ENCODE peak calls at places on chromosomes 1 and 21, in six cellular contexts. One of them, this sample, is unnamed.

GRCh38 chr1:67580671-67581403 is 104.2 kb upstream of the GADD45A start:
- DNase-seq in IMR-90: no peak
- DNase-seq in mesenchymal stem cell: no peak
- DNase-seq in HCT116: no peak
- DNase-seq in DND-41: no peak
- DNase-seq in MM.1S: no peak
- DNase-seq in this sample: peak; percentile 69

GRCh38 chr1:220526294-220526693 is 1.6 kb upstream of the MARK1 start:
- DNase-seq in IMR-90: no peak
- DNase-seq in mesenchymal stem cell: peak; percentile 9
- DNase-seq in HCT116: no peak
- DNase-seq in DND-41: no peak
- DNase-seq in MM.1S: no peak
- DNase-seq in this sample: peak; percentile 34

GRCh38 chr1:33342041-33342723 is 21.3 kb upstream of the A3GALT2 start:
- DNase-seq in IMR-90: peak; percentile 99
- DNase-seq in mesenchymal stem cell: peak; percentile 98
- DNase-seq in HCT116: no peak
- DNase-seq in DND-41: no peak
- DNase-seq in MM.1S: no peak
- DNase-seq in this sample: peak; percentile 90

GRCh38 chr1:157773723-157774350 is 3.1 kb downstream of the FCRL2 start:
- DNase-seq in IMR-90: no peak
- DNase-seq in mesenchymal stem cell: no peak
- DNase-seq in HCT116: no peak
- DNase-seq in DND-41: peak; percentile 32
- DNase-seq in MM.1S: peak; percentile 81
- DNase-seq in this sample: no peak

GRCh38 chr21:18772876-18773275 is 369.3 kb upstream of the TMPRSS15 start:
- DNase-seq in IMR-90: no peak
- DNase-seq in mesenchymal stem cell: no peak
- DNase-seq in HCT116: no peak
- DNase-seq in DND-41: no peak
- DNase-seq in MM.1S: no peak
- DNase-seq in this sample: no peak

GRCh38 chr1:28374297-28374696 is 4.8 kb downstream of the PHACTR4 start:
- DNase-seq in IMR-90: peak; percentile 82
- DNase-seq in mesenchymal stem cell: no peak
- DNase-seq in HCT116: no peak
- DNase-seq in DND-41: no peak
- DNase-seq in MM.1S: no peak
- DNase-seq in this sample: no peak

GRCh38 chr1:109756848-109757521 is 6.7 kb downstream of the EPS8L3 start:
- DNase-seq in IMR-90: no peak
- DNase-seq in mesenchymal stem cell: no peak
- DNase-seq in HCT116: no peak
- DNase-seq in DND-41: no peak
- DNase-seq in MM.1S: no peak
- DNase-seq in this sample: no peak

GRCh38 chr1:96145486-96145885 is 576.1 kb upstream of the PTBP2 start:
- DNase-seq in IMR-90: no peak
- DNase-seq in mesenchymal stem cell: peak; percentile 2
- DNase-seq in HCT116: no peak
- DNase-seq in DND-41: no peak
- DNase-seq in MM.1S: no peak
- DNase-seq in this sample: no peak

GRCh38 chr1:87330201-87330953 is 1.7 kb downstream of the LMO4 start:
- DNase-seq in IMR-90: peak; percentile 40
- DNase-seq in mesenchymal stem cell: peak; percentile 50
- DNase-seq in HCT116: no peak
- DNase-seq in DND-41: peak; percentile 17
- DNase-seq in MM.1S: peak; percentile 54
- DNase-seq in this sample: no peak

GRCh38 chr21:46081022-46081861 is 16.7 kb upstream of the COL6A2 start:
- DNase-seq in IMR-90: no peak
- DNase-seq in mesenchymal stem cell: no peak
- DNase-seq in HCT116: no peak
- DNase-seq in DND-41: no peak
- DNase-seq in MM.1S: no peak
- DNase-seq in this sample: peak; percentile 35

GRCh38 chr1:216820345-216820744 is 97.1 kb upstream of the ESRRG start:
- DNase-seq in IMR-90: peak; percentile 68
- DNase-seq in mesenchymal stem cell: no peak
- DNase-seq in HCT116: no peak
- DNase-seq in DND-41: no peak
- DNase-seq in MM.1S: no peak
- DNase-seq in this sample: peak; percentile 19

GRCh38 chr1:159229896-159230295 is 25.2 kb downstream of the ACKR1 start:
- DNase-seq in IMR-90: no peak
- DNase-seq in mesenchymal stem cell: no peak
- DNase-seq in HCT116: no peak
- DNase-seq in DND-41: no peak
- DNase-seq in MM.1S: no peak
- DNase-seq in this sample: no peak

GRCh38 chr1:230052018-230052417 is 15.0 kb upstream of the GALNT2 start:
- DNase-seq in IMR-90: no peak
- DNase-seq in mesenchymal stem cell: no peak
- DNase-seq in HCT116: no peak
- DNase-seq in DND-41: no peak
- DNase-seq in MM.1S: no peak
- DNase-seq in this sample: no peak

GRCh38 chr21:34613679-34614442 is 1.1 kb downstream of the RCAN1 start:
- DNase-seq in IMR-90: peak; percentile 7
- DNase-seq in mesenchymal stem cell: peak; percentile 36
- DNase-seq in HCT116: no peak
- DNase-seq in DND-41: no peak
- DNase-seq in MM.1S: no peak
- DNase-seq in this sample: no peak
- H2AFZ ChIP-seq in IMR-90: peak overlapping the region; percentile 99
- H2AFZ ChIP-seq in mesenchymal stem cell: peak overlapping the region; percentile 100
- H2AFZ ChIP-seq in HCT116: no peak overlapping the region
- H2AFZ ChIP-seq in DND-41: peak overlapping the region; percentile 78
- H2AFZ ChIP-seq in MM.1S: peak overlapping the region; percentile 40
- H2AFZ ChIP-seq in this sample: peak overlapping the region; percentile 77

GRCh38 chr1:241926141-241926540 is 31.4 kb upstream of the BECN2 start:
- DNase-seq in IMR-90: no peak
- DNase-seq in mesenchymal stem cell: no peak
- DNase-seq in HCT116: no peak
- DNase-seq in DND-41: no peak
- DNase-seq in MM.1S: no peak
- DNase-seq in this sample: no peak
- H2AFZ ChIP-seq in IMR-90: no peak overlapping the region
- H2AFZ ChIP-seq in mesenchymal stem cell: no peak overlapping the region
- H2AFZ ChIP-seq in HCT116: no peak overlapping the region
- H2AFZ ChIP-seq in DND-41: no peak overlapping the region
- H2AFZ ChIP-seq in MM.1S: no peak overlapping the region
- H2AFZ ChIP-seq in this sample: no peak overlapping the region

GRCh38 chr1:114002492-114003290 is 23.4 kb downstream of the OLFML3 start:
- DNase-seq in IMR-90: no peak
- DNase-seq in mesenchymal stem cell: peak; percentile 80
- DNase-seq in HCT116: no peak
- DNase-seq in DND-41: peak; percentile 17
- DNase-seq in MM.1S: no peak
- DNase-seq in this sample: peak; percentile 57
- H2AFZ ChIP-seq in IMR-90: no peak overlapping the region
- H2AFZ ChIP-seq in mesenchymal stem cell: peak overlapping the region; percentile 72
- H2AFZ ChIP-seq in HCT116: no peak overlapping the region
- H2AFZ ChIP-seq in DND-41: no peak overlapping the region
- H2AFZ ChIP-seq in MM.1S: no peak overlapping the region
- H2AFZ ChIP-seq in this sample: no peak overlapping the region

DNA sequence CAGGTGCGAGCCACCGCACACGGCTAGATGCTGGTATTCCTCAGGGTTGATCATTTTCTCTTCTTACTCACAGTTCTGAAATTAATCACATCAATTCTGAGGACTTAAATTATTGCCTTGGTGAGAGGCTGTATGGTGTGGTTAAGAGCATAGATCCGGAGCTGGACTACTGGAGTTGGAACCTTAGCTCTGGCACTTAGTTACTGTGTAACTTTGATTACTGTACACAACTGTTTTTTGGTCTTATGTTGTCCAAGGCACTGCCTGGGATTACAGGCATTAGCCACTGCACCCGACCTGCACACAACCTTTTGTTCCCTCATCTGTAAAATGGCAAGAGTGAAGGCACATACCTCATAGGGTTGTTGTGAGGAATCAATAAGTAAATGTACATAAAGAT is 25.6 kb upstream of the THRAP3 start:
- DNase-seq in IMR-90: no peak
- DNase-seq in mesenchymal stem cell: no peak
- DNase-seq in HCT116: no peak
- DNase-seq in DND-41: no peak
- DNase-seq in MM.1S: no peak
- DNase-seq in this sample: no peak
- H2AFZ ChIP-seq in IMR-90: no peak overlapping the region
- H2AFZ ChIP-seq in mesenchymal stem cell: no peak overlapping the region
- H2AFZ ChIP-seq in HCT116: no peak overlapping the region
- H2AFZ ChIP-seq in DND-41: no peak overlapping the region
- H2AFZ ChIP-seq in MM.1S: no peak overlapping the region
- H2AFZ ChIP-seq in this sample: no peak overlapping the region

GRCh38 chr1:226798427-226799411 is 59.6 kb upstream of the ITPKB start:
- DNase-seq in IMR-90: no peak
- DNase-seq in mesenchymal stem cell: no peak
- DNase-seq in HCT116: no peak
- DNase-seq in DND-41: peak; percentile 65
- DNase-seq in MM.1S: no peak
- DNase-seq in this sample: no peak
- H2AFZ ChIP-seq in IMR-90: no peak overlapping the region
- H2AFZ ChIP-seq in mesenchymal stem cell: no peak overlapping the region
- H2AFZ ChIP-seq in HCT116: no peak overlapping the region
- H2AFZ ChIP-seq in DND-41: no peak overlapping the region
- H2AFZ ChIP-seq in MM.1S: no peak overlapping the region
- H2AFZ ChIP-seq in this sample: no peak overlapping the region

GRCh38 chr1:94047914-94048313 is 73.0 kb downstream of the ABCA4 start:
- DNase-seq in IMR-90: no peak
- DNase-seq in mesenchymal stem cell: no peak
- DNase-seq in HCT116: no peak
- DNase-seq in DND-41: no peak
- DNase-seq in MM.1S: no peak
- DNase-seq in this sample: no peak

GRCh38 chr1:94050263-94050662 is 70.7 kb downstream of the ABCA4 start:
- DNase-seq in IMR-90: peak; percentile 63
- DNase-seq in mesenchymal stem cell: no peak
- DNase-seq in HCT116: no peak
- DNase-seq in DND-41: no peak
- DNase-seq in MM.1S: no peak
- DNase-seq in this sample: peak; percentile 62

GRCh38 chr1:94048413-94049164 is 72.4 kb downstream of the ABCA4 start:
- DNase-seq in IMR-90: no peak
- DNase-seq in mesenchymal stem cell: peak; percentile 74
- DNase-seq in HCT116: no peak
- DNase-seq in DND-41: no peak
- DNase-seq in MM.1S: no peak
- DNase-seq in this sample: peak; percentile 33

GRCh38 chr1:94049791-94050190 is 71.2 kb downstream of the ABCA4 start:
- DNase-seq in IMR-90: no peak
- DNase-seq in mesenchymal stem cell: no peak
- DNase-seq in HCT116: no peak
- DNase-seq in DND-41: no peak
- DNase-seq in MM.1S: no peak
- DNase-seq in this sample: no peak

GRCh38 chr1:94050675-94051074 is 70.3 kb downstream of the ABCA4 start:
- DNase-seq in IMR-90: no peak
- DNase-seq in mesenchymal stem cell: no peak
- DNase-seq in HCT116: no peak
- DNase-seq in DND-41: no peak
- DNase-seq in MM.1S: no peak
- DNase-seq in this sample: no peak
- H2AFZ ChIP-seq in IMR-90: peak overlapping the region; percentile 52
- H2AFZ ChIP-seq in mesenchymal stem cell: no peak overlapping the region
- H2AFZ ChIP-seq in HCT116: no peak overlapping the region
- H2AFZ ChIP-seq in DND-41: no peak overlapping the region
- H2AFZ ChIP-seq in MM.1S: no peak overlapping the region
- H2AFZ ChIP-seq in this sample: no peak overlapping the region

GRCh38 chr1:202154148-202154765 is 6.1 kb downstream of the PTPN7 start:
- DNase-seq in IMR-90: no peak
- DNase-seq in mesenchymal stem cell: no peak
- DNase-seq in HCT116: no peak
- DNase-seq in DND-41: no peak
- DNase-seq in MM.1S: no peak
- DNase-seq in this sample: no peak
- H2AFZ ChIP-seq in IMR-90: no peak overlapping the region
- H2AFZ ChIP-seq in mesenchymal stem cell: no peak overlapping the region
- H2AFZ ChIP-seq in HCT116: peak overlapping the region; percentile 76
- H2AFZ ChIP-seq in DND-41: no peak overlapping the region
- H2AFZ ChIP-seq in MM.1S: no peak overlapping the region
- H2AFZ ChIP-seq in this sample: no peak overlapping the region

GRCh38 chr1:106517218-106517617 is 539.3 kb upstream of the PRMT6 start:
- DNase-seq in IMR-90: no peak
- DNase-seq in mesenchymal stem cell: no peak
- DNase-seq in HCT116: no peak
- DNase-seq in DND-41: no peak
- DNase-seq in MM.1S: no peak
- DNase-seq in this sample: no peak

GRCh38 chr1:106515375-106515774 is 541.1 kb upstream of the PRMT6 start:
- DNase-seq in IMR-90: no peak
- DNase-seq in mesenchymal stem cell: no peak
- DNase-seq in HCT116: no peak
- DNase-seq in DND-41: no peak
- DNase-seq in MM.1S: no peak
- DNase-seq in this sample: no peak
- H2AFZ ChIP-seq in IMR-90: no peak overlapping the region
- H2AFZ ChIP-seq in mesenchymal stem cell: no peak overlapping the region
- H2AFZ ChIP-seq in HCT116: no peak overlapping the region
- H2AFZ ChIP-seq in DND-41: no peak overlapping the region
- H2AFZ ChIP-seq in MM.1S: no peak overlapping the region
- H2AFZ ChIP-seq in this sample: no peak overlapping the region

GRCh38 chr1:156281281-156282142 is 1.1 kb downstream of the SMG5 start:
- DNase-seq in IMR-90: peak; percentile 55
- DNase-seq in mesenchymal stem cell: peak; percentile 74
- DNase-seq in HCT116: no peak
- DNase-seq in DND-41: peak; percentile 24
- DNase-seq in MM.1S: peak; percentile 91
- DNase-seq in this sample: peak; percentile 9
- H2AFZ ChIP-seq in IMR-90: peak overlapping the region; percentile 65
- H2AFZ ChIP-seq in mesenchymal stem cell: no peak overlapping the region
- H2AFZ ChIP-seq in HCT116: no peak overlapping the region
- H2AFZ ChIP-seq in DND-41: peak overlapping the region; percentile 64
- H2AFZ ChIP-seq in MM.1S: peak overlapping the region; percentile 56
- H2AFZ ChIP-seq in this sample: no peak overlapping the region